ENCODE peak calls at places on chromosome 9, in six cellular contexts. One of them, this sample, is unnamed.

GRCh38 chr9:109602987-109603386 is 104.9 kb upstream of the PTPN3 start:
- DNase-seq in epithelial cell of esophagus: no peak
- DNase-seq in mucosa of descending colon: no peak
- DNase-seq in cardiac fibroblast: no peak
- DNase-seq in lower lobe of right lung: no peak
- DNase-seq in uterus: no peak
- DNase-seq in this sample: no peak

GRCh38 chr9:81753436-81753835 is 64.1 kb upstream of the TLE1 start:
- DNase-seq in uterus: no peak
- DNase-seq in mucosa of descending colon: no peak
- DNase-seq in epithelial cell of esophagus: no peak
- DNase-seq in cardiac fibroblast: no peak
- DNase-seq in lower lobe of right lung: no peak
- DNase-seq in this sample: no peak

GRCh38 chr9:116237456-116237855 is 83.9 kb downstream of the PAPPA start:
- DNase-seq in uterus: no peak
- DNase-seq in lower lobe of right lung: no peak
- DNase-seq in cardiac fibroblast: peak
- DNase-seq in epithelial cell of esophagus: no peak
- DNase-seq in mucosa of descending colon: no peak
- DNase-seq in this sample: no peak

GRCh38 chr9:122213102-122213588 is 15.6 kb downstream of the LHX6 start:
- DNase-seq in uterus: no peak
- DNase-seq in mucosa of descending colon: no peak
- DNase-seq in cardiac fibroblast: no peak
- DNase-seq in lower lobe of right lung: no peak
- DNase-seq in epithelial cell of esophagus: no peak
- DNase-seq in this sample: no peak

GRCh38 chr9:33295571-33295970 is 5.3 kb downstream of the NFX1 start:
- DNase-seq in uterus: no peak
- DNase-seq in epithelial cell of esophagus: no peak
- DNase-seq in cardiac fibroblast: no peak
- DNase-seq in lower lobe of right lung: no peak
- DNase-seq in mucosa of descending colon: no peak
- DNase-seq in this sample: no peak

GRCh38 chr9:14692536-14692917 is 705 bp downstream of the ZDHHC21 start:
- DNase-seq in cardiac fibroblast: no peak
- DNase-seq in uterus: no peak
- DNase-seq in epithelial cell of esophagus: no peak
- DNase-seq in lower lobe of right lung: no peak
- DNase-seq in mucosa of descending colon: no peak
- DNase-seq in this sample: peak

GRCh38 chr9:87872079-87872624 is 10.5 kb upstream of the SPATA31E1 start:
- DNase-seq in epithelial cell of esophagus: no peak
- DNase-seq in uterus: no peak
- DNase-seq in cardiac fibroblast: no peak
- DNase-seq in mucosa of descending colon: peak
- DNase-seq in lower lobe of right lung: no peak
- DNase-seq in this sample: peak

GRCh38 chr9:124197177-124198095 is 60.3 kb upstream of the NEK6 start:
- DNase-seq in uterus: no peak
- DNase-seq in epithelial cell of esophagus: no peak
- DNase-seq in lower lobe of right lung: peak
- DNase-seq in mucosa of descending colon: no peak
- DNase-seq in cardiac fibroblast: no peak
- DNase-seq in this sample: no peak

GRCh38 chr9:17970285-17970684 is 391.4 kb downstream of the SH3GL2 start:
- DNase-seq in uterus: no peak
- DNase-seq in mucosa of descending colon: no peak
- DNase-seq in lower lobe of right lung: no peak
- DNase-seq in cardiac fibroblast: no peak
- DNase-seq in epithelial cell of esophagus: no peak
- DNase-seq in this sample: no peak

GRCh38 chr9:737400-738120 is 103.9 kb upstream of the DMRT1 start:
- DNase-seq in lower lobe of right lung: no peak
- DNase-seq in uterus: no peak
- DNase-seq in cardiac fibroblast: no peak
- DNase-seq in epithelial cell of esophagus: no peak
- DNase-seq in mucosa of descending colon: no peak
- DNase-seq in this sample: no peak

GRCh38 chr9:88236531-88237453 is 98.5 kb upstream of the SPATA31C2 start:
- DNase-seq in mucosa of descending colon: no peak
- DNase-seq in cardiac fibroblast: peak
- DNase-seq in lower lobe of right lung: no peak
- DNase-seq in epithelial cell of esophagus: no peak
- DNase-seq in uterus: peak
- DNase-seq in this sample: peak

GRCh38 chr9:137293482-137294090 is 8.5 kb downstream of the NRARP start:
- DNase-seq in lower lobe of right lung: no peak
- DNase-seq in mucosa of descending colon: peak
- DNase-seq in uterus: no peak
- DNase-seq in epithelial cell of esophagus: no peak
- DNase-seq in cardiac fibroblast: no peak
- DNase-seq in this sample: peak

GRCh38 chr9:125430161-125430485 is 168.5 kb downstream of the GAPVD1 start:
- DNase-seq in cardiac fibroblast: no peak
- DNase-seq in lower lobe of right lung: peak
- DNase-seq in mucosa of descending colon: no peak
- DNase-seq in epithelial cell of esophagus: no peak
- DNase-seq in uterus: no peak
- DNase-seq in this sample: no peak

GRCh38 chr9:125428515-125429467 is 167.2 kb downstream of the GAPVD1 start:
- DNase-seq in epithelial cell of esophagus: no peak
- DNase-seq in cardiac fibroblast: no peak
- DNase-seq in mucosa of descending colon: no peak
- DNase-seq in uterus: no peak
- DNase-seq in lower lobe of right lung: peak
- DNase-seq in this sample: no peak

GRCh38 chr9:125431741-125432271 is 170.2 kb downstream of the GAPVD1 start:
- DNase-seq in mucosa of descending colon: no peak
- DNase-seq in lower lobe of right lung: no peak
- DNase-seq in uterus: no peak
- DNase-seq in epithelial cell of esophagus: no peak
- DNase-seq in cardiac fibroblast: no peak
- DNase-seq in this sample: no peak

GRCh38 chr9:125429476-125430160 is 168.0 kb downstream of the GAPVD1 start:
- DNase-seq in lower lobe of right lung: peak
- DNase-seq in uterus: no peak
- DNase-seq in cardiac fibroblast: no peak
- DNase-seq in epithelial cell of esophagus: no peak
- DNase-seq in mucosa of descending colon: no peak
- DNase-seq in this sample: no peak

DNA sequence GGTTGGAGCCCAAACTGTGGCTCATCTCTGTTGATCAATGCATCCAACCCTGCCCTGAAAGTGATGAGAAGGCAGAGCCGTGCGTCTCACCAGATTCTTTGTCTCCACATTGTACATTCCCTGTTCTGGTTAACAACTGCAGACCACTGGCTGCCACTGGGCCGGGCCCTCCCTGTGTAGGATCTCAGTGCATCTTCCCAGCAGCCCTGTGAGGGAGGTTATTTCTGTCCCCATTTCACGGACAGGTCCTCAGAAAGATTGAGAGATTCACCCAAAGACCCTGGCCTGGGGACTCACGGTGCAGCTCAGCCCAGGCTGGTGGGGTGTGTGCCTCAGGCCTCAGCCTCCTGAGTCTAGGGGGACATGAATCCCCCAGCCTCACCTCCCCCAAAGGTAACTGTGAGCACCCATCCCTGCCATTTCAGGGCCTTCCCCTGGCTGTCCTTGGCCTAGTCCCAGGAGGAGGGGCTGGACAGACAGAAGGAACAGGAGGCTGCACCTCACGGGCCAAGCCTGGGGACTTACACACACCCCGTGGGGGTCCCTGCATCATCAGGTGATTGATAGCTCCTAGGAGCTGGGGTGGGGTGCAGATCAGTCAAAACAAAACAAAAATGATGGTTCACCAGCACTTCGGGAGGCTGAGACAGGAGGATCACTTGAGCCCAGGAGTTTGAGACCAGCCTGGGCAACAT is 169.1 kb downstream of the GAPVD1 start:
- DNase-seq in uterus: no peak
- DNase-seq in lower lobe of right lung: peak
- DNase-seq in mucosa of descending colon: no peak
- DNase-seq in cardiac fibroblast: no peak
- DNase-seq in epithelial cell of esophagus: no peak
- DNase-seq in this sample: no peak
- H3K4me3 ChIP-seq in uterus: no peak
- H3K4me3 ChIP-seq in lower lobe of right lung: no peak
- H3K4me3 ChIP-seq in mucosa of descending colon: no peak
- H3K4me3 ChIP-seq in cardiac fibroblast: no peak
- H3K4me3 ChIP-seq in epithelial cell of esophagus: no peak
- H3K4me3 ChIP-seq in this sample: no peak

DNA sequence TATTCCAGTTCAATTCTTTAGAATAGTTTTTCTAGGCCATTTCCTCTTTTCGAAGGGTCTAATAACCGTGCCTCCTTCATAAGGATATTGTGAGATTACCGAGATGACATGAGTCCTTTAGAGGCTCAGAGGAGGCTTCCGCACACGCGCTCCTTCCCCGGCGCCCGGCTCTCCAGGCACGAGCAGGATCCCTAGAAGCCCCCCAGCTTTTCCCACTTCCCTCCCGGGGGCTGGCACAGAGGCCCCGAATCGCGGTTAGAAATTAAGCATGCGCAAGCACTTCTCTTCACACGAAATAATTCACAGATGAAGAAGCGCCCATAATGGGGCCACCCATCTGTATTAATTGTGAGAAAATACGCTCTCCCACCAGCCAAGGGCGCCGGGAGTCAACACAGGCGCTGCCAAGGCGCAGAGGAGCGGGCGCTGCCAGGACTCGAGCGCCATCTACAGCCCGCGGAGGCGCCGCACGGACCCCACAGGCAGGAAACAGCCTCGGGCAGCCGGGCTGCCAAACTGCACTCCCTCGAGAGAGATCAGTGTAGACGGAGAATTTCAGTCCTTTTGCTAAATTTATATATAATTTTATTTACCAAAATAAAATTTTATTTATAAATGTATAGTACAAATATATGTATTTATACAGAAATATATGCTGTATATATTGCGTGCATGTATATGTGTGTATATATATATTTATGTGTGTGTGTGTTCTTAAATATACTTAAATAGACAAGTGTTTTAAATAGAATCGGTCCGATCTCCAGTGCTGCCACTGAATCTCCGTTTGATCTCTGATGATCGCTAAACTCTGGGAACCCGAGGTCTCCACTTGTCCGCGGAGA is 258.1 kb upstream of the NFIL3 start:
- DNase-seq in cardiac fibroblast: peak
- DNase-seq in mucosa of descending colon: peak
- DNase-seq in uterus: peak
- DNase-seq in epithelial cell of esophagus: peak
- DNase-seq in lower lobe of right lung: peak
- DNase-seq in this sample: peak
- TF ChIP-seq CTCF in cardiac fibroblast: peak
- TF ChIP-seq CTCF in mucosa of descending colon: peak
- TF ChIP-seq CTCF in uterus: peak
- TF ChIP-seq CTCF in epithelial cell of esophagus: peak
- TF ChIP-seq CTCF in lower lobe of right lung: peak
- TF ChIP-seq CTCF in this sample: peak

GRCh38 chr9:120567874-120568273 is 12.1 kb downstream of the CDK5RAP2 start:
- DNase-seq in lower lobe of right lung: no peak
- DNase-seq in cardiac fibroblast: no peak
- DNase-seq in epithelial cell of esophagus: no peak
- DNase-seq in uterus: no peak
- DNase-seq in mucosa of descending colon: no peak
- DNase-seq in this sample: no peak
- H3K4me3 ChIP-seq in lower lobe of right lung: no peak
- H3K4me3 ChIP-seq in cardiac fibroblast: no peak
- H3K4me3 ChIP-seq in epithelial cell of esophagus: no peak
- H3K4me3 ChIP-seq in uterus: no peak
- H3K4me3 ChIP-seq in mucosa of descending colon: no peak
- H3K4me3 ChIP-seq in this sample: no peak

GRCh38 chr9:35510745-35511428 is 21.0 kb downstream of the RUSC2 start:
- DNase-seq in lower lobe of right lung: no peak
- DNase-seq in uterus: peak
- DNase-seq in epithelial cell of esophagus: peak
- DNase-seq in mucosa of descending colon: peak
- DNase-seq in cardiac fibroblast: peak
- DNase-seq in this sample: peak
- TF ChIP-seq CTCF in lower lobe of right lung: peak
- TF ChIP-seq CTCF in uterus: peak
- TF ChIP-seq CTCF in epithelial cell of esophagus: peak
- TF ChIP-seq CTCF in mucosa of descending colon: no peak
- TF ChIP-seq CTCF in cardiac fibroblast: peak
- TF ChIP-seq CTCF in this sample: peak

DNA sequence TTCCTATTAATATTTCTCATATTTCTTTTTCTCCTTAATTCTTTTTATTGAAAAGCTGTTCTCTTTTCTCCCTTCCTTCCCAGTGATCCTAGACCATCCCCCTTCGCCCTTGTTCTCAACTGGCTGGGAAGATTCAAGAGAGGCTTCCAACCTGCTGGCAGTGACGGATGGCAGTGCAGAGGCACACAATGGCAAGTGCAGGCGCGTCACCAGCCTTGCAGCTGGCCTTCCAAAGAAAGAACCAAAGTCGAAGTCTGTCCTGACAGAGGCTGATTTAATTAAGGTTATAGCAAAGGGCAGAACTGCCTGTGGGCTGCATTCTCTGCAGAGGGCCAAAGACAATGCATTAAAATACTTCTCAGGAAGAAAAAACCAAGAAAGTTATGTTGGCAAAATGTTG is 7.4 kb downstream of the CEMIP2 start:
- DNase-seq in epithelial cell of esophagus: no peak
- DNase-seq in lower lobe of right lung: no peak
- DNase-seq in cardiac fibroblast: no peak
- DNase-seq in uterus: no peak
- DNase-seq in mucosa of descending colon: peak
- DNase-seq in this sample: no peak
- H3K4me3 ChIP-seq in epithelial cell of esophagus: no peak
- H3K4me3 ChIP-seq in lower lobe of right lung: peak
- H3K4me3 ChIP-seq in cardiac fibroblast: no peak
- H3K4me3 ChIP-seq in uterus: no peak
- H3K4me3 ChIP-seq in mucosa of descending colon: no peak
- H3K4me3 ChIP-seq in this sample: no peak

DNA sequence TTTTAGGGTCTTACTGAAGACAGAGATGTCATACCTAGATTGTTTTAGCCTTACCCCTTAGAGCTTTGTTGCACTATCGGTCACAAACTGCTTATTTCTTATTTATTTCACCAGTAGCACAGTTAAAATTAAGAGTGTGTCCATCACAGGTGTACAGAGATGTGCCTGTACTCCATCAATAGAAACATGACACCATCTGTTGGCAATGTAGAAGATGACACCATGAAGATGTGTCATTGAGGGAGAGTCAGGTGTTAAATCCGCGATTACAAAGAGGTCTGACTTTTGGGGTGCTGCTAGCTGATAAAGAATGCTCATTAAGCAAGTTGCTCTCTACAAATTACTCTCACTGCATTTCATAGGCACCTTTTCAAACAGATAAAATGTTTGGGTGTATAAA is 164.4 kb downstream of the SMARCA2 start:
- DNase-seq in lower lobe of right lung: no peak
- DNase-seq in uterus: no peak
- DNase-seq in epithelial cell of esophagus: peak
- DNase-seq in cardiac fibroblast: peak
- DNase-seq in mucosa of descending colon: no peak
- DNase-seq in this sample: no peak
- TF ChIP-seq CTCF in lower lobe of right lung: no peak
- TF ChIP-seq CTCF in uterus: no peak
- TF ChIP-seq CTCF in epithelial cell of esophagus: peak
- TF ChIP-seq CTCF in cardiac fibroblast: no peak
- TF ChIP-seq CTCF in mucosa of descending colon: no peak
- TF ChIP-seq CTCF in this sample: no peak

This sample was measured in fibroblast of the aortic adventitia.